ENCODE peak calls at places on chromosome 5, in four cellular contexts. J is mucosa of gallbladder, C is T-helper 1 cell, V is G401. D is an unnamed sample.
A peak's percentile ranks its signal among the peaks of the same experiment; 100 is the strongest.

GRCh38 chr5:180135128-180135955 is 63.8 kb upstream of the RNF130 start:
- DNase-seq in C (peak; percentile 7), J (no peak), V (peak; percentile 84), D (peak; percentile 77)

GRCh38 chr5:158594595-158595242 is 505.0 kb downstream of the EBF1 start:
- DNase-seq in V (no peak), J (no peak), C (no peak), D (no peak)

GRCh38 chr5:98173334-98173733 is 600.1 kb upstream of the RGMB start:
- DNase-seq in C (no peak), J (no peak), V (no peak), D (no peak)

GRCh38 chr5:76787237-76787636 is 31.6 kb upstream of the F2RL1 start:
- DNase-seq in V (no peak), J (peak; percentile 50), C (no peak), D (no peak)

GRCh38 chr5:169384661-169385060 is 83.7 kb upstream of the SLIT3 start:
- DNase-seq in C (no peak), J (no peak), V (no peak), D (no peak)

GRCh38 chr5:59598547-59598874 is 295.0 kb downstream of the PDE4D start:
- DNase-seq in J (no peak), V (no peak), C (no peak), D (no peak)

GRCh38 chr5:142016576-142016975 is 3.7 kb upstream of the GNPDA1 start:
- DNase-seq in C (peak; percentile 70), J (no peak), V (no peak), D (no peak)

GRCh38 chr5:73908440-73908839 is 282.4 kb downstream of the ARHGEF28 start:
- DNase-seq in J (no peak), C (no peak), V (no peak), D (no peak)

GRCh38 chr5:39158127-39158593 is 61.2 kb downstream of the FYB1 start:
- DNase-seq in V (no peak), C (no peak), J (no peak), D (no peak)

GRCh38 chr5:88842784-88843183 is 40.2 kb downstream of the MEF2C start:
- DNase-seq in V (no peak), C (no peak), J (no peak), D (no peak)

GRCh38 chr5:150068472-150068871 is 17.9 kb downstream of the CSF1R start:
- DNase-seq in V (no peak), J (peak; percentile 35), C (no peak), D (no peak)

GRCh38 chr5:78601622-78602314 is 46.8 kb downstream of the LHFPL2 start:
- DNase-seq in C (no peak), J (no peak), V (no peak), D (no peak)

GRCh38 chr5:143573568-143574170 is 170.2 kb upstream of the NR3C1 start:
- DNase-seq in C (no peak), J (no peak), V (no peak), D (no peak)

GRCh38 chr5:31052937-31053658 is 140.4 kb upstream of the CDH6 start:
- DNase-seq in J (no peak), V (no peak), C (no peak), D (no peak)

GRCh38 chr5:78806544-78806943 is 158.0 kb upstream of the LHFPL2 start:
- DNase-seq in V (no peak), C (no peak), J (no peak), D (no peak)

GRCh38 chr5:149913449-149914419 is 30.9 kb downstream of the PDE6A start:
- DNase-seq in C (peak; percentile 13), V (no peak), J (no peak), D (no peak)

GRCh38 chr5:132272341-132273210 is 15.1 kb downstream of the PDLIM4 start:
- DNase-seq in V (peak; percentile 45), J (no peak), C (peak; percentile 39), D (peak; percentile 62)

GRCh38 chr5:78287833-78288232 is 6.7 kb downstream of the AP3B1 start:
- DNase-seq in J (no peak), V (no peak), C (no peak), D (no peak)

GRCh38 chr5:36239370-36240293 is 2.1 kb downstream of the NADK2 start:
- DNase-seq in J (no peak), V (no peak), C (no peak), D (peak; percentile 6)

GRCh38 chr5:126351138-126351537 is 72.1 kb upstream of the GRAMD2B start:
- DNase-seq in C (no peak), J (no peak), V (no peak), D (no peak)

D was measured in cerebellar cortex.